ENCODE peak calls at places on chromosomes 13 and 19, in six cellular contexts. M is esophagus squamous epithelium, R is IMR-90, P is thoracic aorta, K is fibroblast of the aortic adventitia, U is uterus. I is an unnamed sample.

GRCh38 chr13:99605417-99606321 is 104.4 kb downstream of the TM9SF2 start:
- DNase-seq in M (no peak), R (no peak), P (no peak), K (no peak), U (peak; percentile 30), I (peak; percentile 31)

GRCh38 chr13:52797176-52797575 is 51.3 kb downstream of the PCDH8 start:
- DNase-seq in M (no peak), R (no peak), P (no peak), K (no peak), U (no peak), I (no peak)

GRCh38 chr19:37303591-37304171 is 67.2 kb upstream of the ZNF527 start:
- DNase-seq in M (no peak), R (no peak), P (no peak), K (no peak), U (no peak), I (no peak)

GRCh38 chr13:33202644-33203169 is 82.8 kb downstream of the STARD13 start:
- DNase-seq in M (no peak), R (no peak), P (no peak), K (no peak), U (no peak), I (no peak)

GRCh38 chr19:49677232-49677881 is at the start of gene PRMT1:
- DNase-seq in M (no peak), R (no peak), P (no peak), K (no peak), U (no peak), I (peak; percentile 59)

GRCh38 chr19:49889038-49889686 is 7.5 kb downstream of the IL4I1 start:
- DNase-seq in M (no peak), R (no peak), P (no peak), K (no peak), U (no peak), I (no peak)

GRCh38 chr19:30719991-30720329 is 347.8 kb downstream of the ZNF536 start:
- DNase-seq in M (no peak), R (no peak), P (no peak), K (no peak), U (peak; percentile 28), I (no peak)

GRCh38 chr19:47839913-47840312 is 18.2 kb downstream of the CRX start:
- DNase-seq in M (no peak), R (no peak), P (no peak), K (no peak), U (no peak), I (no peak)

GRCh38 chr19:30227071-30227621 is 145.0 kb upstream of the ZNF536 start:
- DNase-seq in M (no peak), R (no peak), P (no peak), K (no peak), U (no peak), I (no peak)

GRCh38 chr19:14114854-14115253 is 2.7 kb downstream of the PRKACA start:
- DNase-seq in M (no peak), R (no peak), P (no peak), K (no peak), U (no peak), I (peak; percentile 38)

GRCh38 chr13:110126391-110126961 is 180.5 kb downstream of the COL4A1 start:
- DNase-seq in M (no peak), R (peak; percentile 98), P (no peak), K (peak; percentile 96), U (peak; percentile 70), I (no peak)

GRCh38 chr13:101916108-101916757 is 463.8 kb downstream of the ITGBL1 start:
- DNase-seq in M (no peak), R (no peak), P (no peak), K (no peak), U (no peak), I (no peak)
- TF ChIP-seq CTCF in M (no peak), R (no peak), P (no peak), K (no peak), U (no peak), I (no peak)

DNA sequence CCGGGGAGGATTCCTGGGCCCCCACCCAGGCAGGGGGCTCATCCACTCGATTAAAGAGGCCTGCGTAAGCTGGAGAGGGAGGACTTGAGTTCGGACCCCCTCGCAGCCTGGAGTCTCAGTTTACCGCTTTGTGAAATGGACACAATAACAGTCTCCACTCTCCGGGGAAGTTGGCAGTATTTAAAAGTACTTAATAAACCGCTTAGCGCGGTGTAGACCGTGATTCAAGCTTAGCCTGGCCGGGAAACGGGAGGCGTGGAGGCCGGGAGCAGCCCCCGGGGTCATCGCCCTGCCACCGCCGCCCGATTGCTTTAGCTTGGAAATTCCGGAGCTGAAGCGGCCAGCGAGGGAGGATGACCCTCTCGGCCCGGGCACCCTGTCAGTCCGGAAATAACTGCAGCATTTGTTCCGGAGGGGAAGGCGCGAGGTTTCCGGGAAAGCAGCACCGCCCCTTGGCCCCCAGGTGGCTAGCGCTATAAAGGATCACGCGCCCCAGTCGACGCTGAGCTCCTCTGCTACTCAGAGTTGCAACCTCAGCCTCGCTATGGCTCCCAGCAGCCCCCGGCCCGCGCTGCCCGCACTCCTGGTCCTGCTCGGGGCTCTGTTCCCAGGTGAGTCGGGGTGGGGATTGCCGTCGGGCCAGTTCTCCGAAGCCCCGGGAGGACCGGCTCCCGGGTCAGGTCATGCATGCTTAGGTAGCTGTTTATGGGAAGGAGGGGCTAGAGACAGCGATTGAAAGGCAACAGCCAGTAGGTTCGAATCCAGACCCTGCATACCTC is at the start of gene ICAM1:
- DNase-seq in M (no peak), R (peak; percentile 66), P (no peak), K (peak; percentile 79), U (peak; percentile 78), I (peak; percentile 70)
- TF ChIP-seq CTCF in M (peak; percentile 25), R (no peak), P (no peak), K (peak; percentile 4), U (peak; percentile 13), I (no peak)

DNA sequence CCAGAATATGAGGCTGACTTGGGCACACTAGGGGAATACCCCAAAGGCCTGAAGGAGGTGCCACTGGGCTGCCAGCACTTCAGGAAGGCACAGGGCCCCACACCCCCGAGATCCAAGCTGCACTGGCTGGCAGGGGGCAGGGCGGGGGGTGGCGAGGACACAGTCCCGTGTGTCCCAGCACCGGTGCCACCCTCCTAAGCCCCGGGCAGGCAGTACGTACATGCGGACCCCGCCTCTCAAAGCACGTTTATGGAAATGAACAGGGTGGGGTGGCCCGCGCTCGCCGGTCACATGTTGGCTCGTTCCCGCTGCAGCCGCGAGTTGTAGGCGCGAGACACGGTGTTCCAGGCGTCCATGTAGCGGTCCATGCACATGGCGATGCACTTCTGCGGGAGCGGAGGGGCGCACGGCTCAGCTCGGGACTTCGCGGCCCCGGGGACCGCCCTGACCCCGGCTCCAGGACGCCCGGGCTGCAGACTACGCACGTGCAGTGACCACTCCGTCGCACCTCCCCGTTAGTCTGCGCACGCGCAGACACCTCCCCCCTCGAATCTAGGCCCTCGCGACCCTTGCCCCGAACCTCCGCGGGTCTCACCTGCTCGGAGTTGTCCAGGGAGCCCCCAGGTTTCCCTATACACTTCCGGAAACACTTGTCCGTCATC is 594 bp downstream of the TIMM13 start:
- DNase-seq in M (no peak), R (peak; percentile 14), P (no peak), K (peak; percentile 24), U (no peak), I (peak; percentile 29)
- TF ChIP-seq CTCF in M (no peak), R (peak; percentile 14), P (no peak), K (no peak), U (no peak), I (no peak)

DNA sequence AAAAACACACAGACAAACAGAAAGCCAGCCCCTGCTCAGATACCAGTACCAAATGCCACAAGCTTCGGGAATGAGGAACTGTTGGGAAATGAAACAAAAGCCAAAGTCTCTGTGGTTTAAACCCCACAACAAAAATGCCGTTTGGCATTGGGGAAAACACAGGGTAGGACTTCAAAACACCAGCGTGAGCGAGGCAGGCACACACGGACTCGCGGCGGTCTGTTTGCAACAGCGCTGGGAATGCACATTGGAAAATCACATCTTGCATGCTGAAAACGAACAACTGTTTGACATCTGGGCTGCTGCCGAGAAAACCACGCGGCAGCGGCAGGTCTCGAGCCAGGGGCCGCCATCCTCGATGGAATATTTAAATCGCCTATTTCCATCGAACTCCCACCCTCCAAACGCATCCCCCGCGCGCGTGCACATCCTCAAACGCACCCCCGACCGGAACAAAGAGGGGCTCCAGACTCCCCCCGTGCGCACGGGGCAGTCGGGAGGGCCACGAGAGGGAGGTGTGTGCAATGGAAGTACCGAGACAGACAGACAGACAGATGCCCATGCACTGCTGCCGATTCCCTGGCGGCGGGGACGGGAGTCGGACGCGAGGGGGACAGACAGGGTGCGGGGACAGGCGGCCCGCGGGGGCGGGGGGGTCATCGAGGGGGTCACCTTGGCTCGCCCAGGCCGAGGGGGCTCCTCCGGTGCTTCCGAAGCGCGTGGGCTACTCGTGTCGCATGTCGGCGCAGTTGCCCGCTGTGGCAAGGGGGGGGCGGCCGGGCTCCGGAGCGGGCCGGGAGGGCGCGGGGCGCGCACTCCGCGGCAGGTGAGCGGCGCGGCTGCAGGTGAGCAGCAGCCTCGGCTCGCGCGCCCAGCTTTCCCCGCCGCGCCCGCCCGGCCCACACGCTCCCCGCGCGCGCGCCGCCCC is at the start of gene GPR12:
- DNase-seq in M (no peak), R (no peak), P (no peak), K (peak; percentile 11), U (no peak), I (no peak)
- TF ChIP-seq CTCF in M (no peak), R (no peak), P (no peak), K (no peak), U (no peak), I (no peak)

GRCh38 chr19:33402421-33403220 is 29.1 kb downstream of the CEBPG start:
- DNase-seq in M (no peak), R (no peak), P (no peak), K (no peak), U (no peak), I (no peak)
- TF ChIP-seq CTCF in M (peak; percentile 9), R (no peak), P (no peak), K (no peak), U (no peak), I (no peak)

GRCh38 chr19:23686622-23687423 is at the start of gene ZNF675:
- DNase-seq in M (peak; percentile 75), R (peak; percentile 89), P (peak; percentile 80), K (peak; percentile 88), U (peak; percentile 89), I (peak; percentile 85)
- TF ChIP-seq CTCF in M (no peak), R (peak; percentile 1), P (no peak), K (no peak), U (no peak), I (no peak)

DNA sequence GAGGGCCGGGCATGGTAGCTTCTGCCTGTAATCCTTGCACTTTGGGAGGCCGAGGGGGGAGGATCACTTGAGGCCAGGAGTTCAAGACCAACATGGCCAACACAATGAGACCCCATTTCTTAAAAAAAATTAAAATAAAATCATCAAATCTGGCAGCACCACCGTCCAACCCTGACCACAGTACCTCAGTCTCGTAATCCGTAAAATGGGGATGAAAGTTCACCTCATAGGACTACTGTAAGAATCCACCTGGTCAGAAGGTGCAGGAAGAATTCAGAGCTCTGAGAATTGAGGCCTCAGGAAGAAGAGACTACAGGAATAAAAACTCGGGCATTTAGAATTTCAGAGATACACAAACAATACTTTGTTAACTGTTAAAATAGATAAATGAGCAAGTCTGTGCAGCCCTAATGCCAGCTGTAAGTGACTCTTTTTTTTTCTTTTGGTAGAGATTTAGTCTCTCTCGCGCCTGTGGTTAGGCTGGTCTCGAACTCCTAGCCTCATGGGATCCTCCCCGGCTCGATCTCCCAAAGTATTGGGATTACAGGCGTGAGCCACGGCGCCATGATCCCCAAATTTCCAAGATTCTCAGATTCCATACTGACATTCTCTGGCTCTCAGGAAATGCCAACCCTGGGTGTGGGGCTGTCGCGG is 2.9 kb downstream of the PPP1R13L start:
- DNase-seq in M (no peak), R (no peak), P (no peak), K (no peak), U (no peak), I (no peak)
- TF ChIP-seq CTCF in M (no peak), R (no peak), P (no peak), K (no peak), U (peak; percentile 8), I (no peak)

GRCh38 chr13:57633141-57633949 is 1.8 kb downstream of the PCDH17 start:
- DNase-seq in M (no peak), R (no peak), P (no peak), K (no peak), U (peak; percentile 30), I (no peak)
- TF ChIP-seq CTCF in M (no peak), R (no peak), P (no peak), K (peak; percentile 5), U (peak; percentile 39), I (no peak)

I was measured in natural killer cell.